ENCODE peak calls at places on chromosomes 3 and 15, in six cellular contexts. P, W, F, C, X and O are unnamed samples.

GRCh38 chr3:149384911-149385321 is 7.5 kb upstream of the TM4SF1 start:
- DNase-seq in W (no peak), F (no peak), X (peak), P (no peak), C (no peak), O (no peak)

GRCh38 chr15:65115086-65115485 is at the start of gene UBAP1L:
- DNase-seq in F (no peak), W (no peak), P (no peak), C (no peak), X (no peak), O (no peak)

GRCh38 chr3:73086071-73086494 is 24.6 kb downstream of the EBLN2 start:
- DNase-seq in C (no peak), X (peak), P (peak), F (peak), W (peak), O (peak)

GRCh38 chr15:61038387-61038786 is 190.7 kb downstream of the RORA start:
- DNase-seq in F (no peak), W (peak), P (no peak), X (no peak), C (no peak), O (no peak)

GRCh38 chr3:100103558-100104441 is 10.5 kb downstream of the FILIP1L start:
- DNase-seq in P (no peak), W (no peak), X (peak), C (peak), F (no peak), O (peak)

GRCh38 chr15:96326551-96327154 is 3.8 kb upstream of the NR2F2 start:
- DNase-seq in X (no peak), W (peak), C (no peak), F (peak), P (no peak), O (peak)

GRCh38 chr15:77030928-77031375 is 36.0 kb downstream of the PSTPIP1 start:
- DNase-seq in W (no peak), F (no peak), C (no peak), X (no peak), P (no peak), O (no peak)

GRCh38 chr3:172595648-172596393 is 72.6 kb upstream of the TNFSF10 start:
- DNase-seq in X (peak), P (peak), C (peak), W (peak), F (peak), O (peak)

GRCh38 chr15:89555768-89556167 is 19.5 kb upstream of the TICRR start:
- DNase-seq in W (no peak), P (no peak), C (no peak), X (no peak), F (no peak), O (no peak)

GRCh38 chr15:99138491-99138982 is 33.7 kb downstream of the SYNM start:
- DNase-seq in P (no peak), F (no peak), X (no peak), C (no peak), W (no peak), O (no peak)
- TF ChIP-seq MYC in P (no peak), F (no peak), X (no peak), C (no peak), W (no peak), O (no peak)

DNA sequence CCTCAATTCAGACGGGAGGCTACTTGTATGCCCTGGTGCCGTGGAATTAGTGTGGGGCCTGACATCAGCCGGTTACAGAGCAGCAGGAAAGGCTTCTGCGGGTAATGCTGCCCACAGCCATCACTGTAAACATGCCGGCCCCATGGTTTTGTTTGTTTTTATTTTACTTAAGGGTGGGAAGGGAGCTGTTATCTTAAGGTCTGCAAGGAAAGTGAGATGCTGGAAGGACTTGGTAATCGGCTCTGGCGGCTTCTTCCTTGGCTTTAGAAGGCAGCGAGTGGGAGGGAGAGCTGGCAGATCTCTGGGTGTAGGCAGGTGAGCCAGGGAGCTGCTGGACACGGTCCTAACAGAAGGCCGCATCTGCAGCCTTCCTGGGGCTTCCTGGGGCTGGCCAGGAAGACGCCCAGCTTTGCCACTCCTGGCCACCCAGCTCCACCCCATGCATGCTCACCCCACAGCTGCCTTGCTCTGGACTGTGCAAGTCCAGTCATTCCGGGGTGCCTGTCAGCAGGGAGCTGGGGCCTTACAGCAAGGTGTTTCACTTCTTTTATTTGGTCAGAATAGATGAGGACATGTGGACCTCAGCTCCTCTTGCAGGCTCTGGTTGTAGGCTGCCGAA is 54.1 kb upstream of the FURIN start:
- DNase-seq in W (no peak), C (no peak), X (no peak), F (no peak), P (no peak), O (no peak)
- H3K4me3 ChIP-seq in W (no peak), C (no peak), X (no peak), F (no peak), P (no peak), O (no peak)

GRCh38 chr3:196463478-196463756 is 31.2 kb upstream of the UBXN7 start:
- DNase-seq in C (peak), F (no peak), P (no peak), X (no peak), W (no peak), O (no peak)
- TF ChIP-seq MYC in C (no peak), F (no peak), P (no peak), X (no peak), W (no peak), O (no peak)

GRCh38 chr3:127551178-127551577 is 39.4 kb downstream of the TPRA1 start:
- DNase-seq in W (no peak), X (no peak), C (no peak), F (no peak), P (no peak), O (no peak)
- H3K4me3 ChIP-seq in W (no peak), X (no peak), C (no peak), F (no peak), P (no peak), O (no peak)

GRCh38 chr3:12969487-12969886 is 103.7 kb downstream of the IQSEC1 start:
- DNase-seq in F (no peak), W (no peak), P (no peak), X (no peak), C (no peak), O (no peak)
- TF ChIP-seq MYC in F (no peak), W (no peak), P (no peak), X (no peak), C (no peak), O (no peak)

GRCh38 chr3:159761826-159762225 is 226.8 kb upstream of the IL12A start:
- DNase-seq in P (no peak), F (no peak), W (no peak), C (no peak), X (no peak), O (no peak)
- H3K4me3 ChIP-seq in P (peak), F (no peak), W (no peak), C (no peak), X (no peak), O (no peak)

DNA sequence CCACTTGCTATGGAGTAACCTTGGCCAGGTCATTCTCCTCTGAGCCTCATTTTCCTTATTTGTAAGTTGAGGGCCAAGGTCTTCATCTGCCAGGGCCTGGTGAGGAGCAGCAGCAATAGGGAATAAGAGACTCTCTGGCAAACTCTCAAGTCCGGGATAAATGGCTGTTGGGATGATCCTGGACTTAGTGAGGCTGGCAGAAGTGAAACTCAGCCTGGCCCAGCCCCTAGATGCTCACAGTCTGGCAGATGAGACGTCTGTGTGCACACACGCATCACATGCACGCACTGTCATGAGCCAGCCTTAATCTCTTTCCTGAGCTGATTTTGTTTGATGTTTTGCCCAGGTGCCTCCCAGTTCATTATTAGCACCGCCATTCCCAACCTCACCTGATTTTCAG is 26.8 kb downstream of the SLC6A6 start:
- DNase-seq in C (no peak), F (no peak), X (no peak), W (no peak), P (no peak), O (no peak)
- TF ChIP-seq MYC in C (no peak), F (no peak), X (no peak), W (no peak), P (no peak), O (no peak)